ENCODE peak calls at places on chromosomes 3 and 15, in seven cellular contexts. W, T, J, S, H, N and Q are unnamed samples.

GRCh38 chr3:63984391-63984790 is 38.9 kb downstream of the PSMD6 start:
- DNase-seq in T (no peak), H (no peak), S (no peak), J (no peak), W (no peak), N (no peak), Q (no peak)

GRCh38 chr3:10935846-10936631 is 56.5 kb upstream of the SLC6A1 start:
- DNase-seq in T (no peak), H (no peak), S (no peak), J (no peak), N (no peak), W (no peak), Q (no peak)

GRCh38 chr3:146040630-146041029 is 120.4 kb downstream of the PLOD2 start:
- DNase-seq in H (no peak), W (no peak), T (no peak), N (no peak), S (no peak), J (no peak), Q (no peak)

GRCh38 chr15:90261811-90262210 is 3.7 kb upstream of the NGRN start:
- DNase-seq in W (no peak), H (peak), S (no peak), J (peak), N (no peak), T (peak), Q (no peak)

GRCh38 chr3:72210248-72210647 is 425.3 kb upstream of the PROK2 start:
- DNase-seq in T (no peak), H (no peak), S (no peak), J (no peak), W (no peak), N (no peak), Q (no peak)

GRCh38 chr3:181561605-181562031 is 150.1 kb upstream of the SOX2 start:
- DNase-seq in N (no peak), H (no peak), S (no peak), J (no peak), T (no peak), W (no peak), Q (no peak)

GRCh38 chr15:31485911-31486461 is 159.4 kb downstream of the KLF13 start:
- DNase-seq in W (no peak), N (no peak), T (no peak), J (no peak), H (no peak), S (no peak), Q (no peak)

GRCh38 chr3:183857863-183858262 is 26.8 kb downstream of the PARL start:
- DNase-seq in T (no peak), J (no peak), W (no peak), H (no peak), N (no peak), S (no peak), Q (no peak)

GRCh38 chr3:56753206-56753605 is 48.5 kb downstream of the ARHGEF3 start:
- DNase-seq in J (peak), T (peak), W (no peak), N (peak), H (no peak), S (no peak), Q (peak)

GRCh38 chr3:138367912-138368311 is 19.5 kb downstream of the MRAS start:
- DNase-seq in N (no peak), H (peak), J (peak), T (peak), S (no peak), W (no peak), Q (peak)

GRCh38 chr3:55406666-55407425 is 80.3 kb downstream of the WNT5A start:
- DNase-seq in H (peak), N (no peak), S (no peak), J (no peak), T (peak), W (no peak), Q (no peak)

GRCh38 chr3:189664311-189664710 is 33.1 kb downstream of the TP63 start:
- DNase-seq in N (no peak), W (no peak), S (no peak), J (peak), T (peak), H (peak), Q (no peak)

GRCh38 chr15:83062768-83063180 is 4.3 kb downstream of the BTBD1 start:
- DNase-seq in T (no peak), S (no peak), J (no peak), W (no peak), H (no peak), N (peak), Q (no peak)

GRCh38 chr3:194640829-194641228 is 7.6 kb upstream of the TMEM44 start:
- DNase-seq in S (no peak), N (no peak), J (peak), W (no peak), T (peak), H (peak), Q (peak)

GRCh38 chr3:90007786-90008499 is 900.5 kb downstream of the EPHA3 start:
- DNase-seq in J (peak), S (no peak), N (no peak), W (no peak), H (peak), T (peak), Q (no peak)

GRCh38 chr15:62469874-62470688 is 305.0 kb upstream of the C2CD4B start:
- DNase-seq in N (no peak), S (no peak), H (peak), J (peak), W (no peak), T (peak), Q (no peak)

GRCh38 chr3:190442240-190442639 is 7.5 kb downstream of the TMEM207 start:
- DNase-seq in T (no peak), S (no peak), J (no peak), H (no peak), N (no peak), W (no peak), Q (no peak)

GRCh38 chr15:57772223-57772957 is 65.9 kb downstream of the POLR2M start:
- DNase-seq in S (no peak), H (peak), W (no peak), T (peak), J (peak), N (no peak), Q (no peak)

GRCh38 chr3:194091141-194091540 is 44.8 kb upstream of the HES1 start:
- DNase-seq in N (no peak), W (no peak), T (no peak), H (peak), J (peak), S (no peak), Q (no peak)

GRCh38 chr3:184380210-184380626 is 364 bp downstream of the CHRD start:
- DNase-seq in W (no peak), T (no peak), S (no peak), N (peak), J (peak), H (peak), Q (peak)

GRCh38 chr3:47156418-47156817 is 7.5 kb downstream of the SETD2 start:
- DNase-seq in H (no peak), S (no peak), W (no peak), T (no peak), J (no peak), N (no peak), Q (no peak)

GRCh38 chr3:65713016-65713415 is 325.7 kb downstream of the MAGI1 start:
- DNase-seq in N (no peak), W (no peak), J (peak), S (no peak), T (peak), H (peak), Q (no peak)
- TF ChIP-seq CTCF in N (no peak), W (no peak), J (no peak), S (no peak), T (no peak), H (no peak), Q (no peak)

DNA sequence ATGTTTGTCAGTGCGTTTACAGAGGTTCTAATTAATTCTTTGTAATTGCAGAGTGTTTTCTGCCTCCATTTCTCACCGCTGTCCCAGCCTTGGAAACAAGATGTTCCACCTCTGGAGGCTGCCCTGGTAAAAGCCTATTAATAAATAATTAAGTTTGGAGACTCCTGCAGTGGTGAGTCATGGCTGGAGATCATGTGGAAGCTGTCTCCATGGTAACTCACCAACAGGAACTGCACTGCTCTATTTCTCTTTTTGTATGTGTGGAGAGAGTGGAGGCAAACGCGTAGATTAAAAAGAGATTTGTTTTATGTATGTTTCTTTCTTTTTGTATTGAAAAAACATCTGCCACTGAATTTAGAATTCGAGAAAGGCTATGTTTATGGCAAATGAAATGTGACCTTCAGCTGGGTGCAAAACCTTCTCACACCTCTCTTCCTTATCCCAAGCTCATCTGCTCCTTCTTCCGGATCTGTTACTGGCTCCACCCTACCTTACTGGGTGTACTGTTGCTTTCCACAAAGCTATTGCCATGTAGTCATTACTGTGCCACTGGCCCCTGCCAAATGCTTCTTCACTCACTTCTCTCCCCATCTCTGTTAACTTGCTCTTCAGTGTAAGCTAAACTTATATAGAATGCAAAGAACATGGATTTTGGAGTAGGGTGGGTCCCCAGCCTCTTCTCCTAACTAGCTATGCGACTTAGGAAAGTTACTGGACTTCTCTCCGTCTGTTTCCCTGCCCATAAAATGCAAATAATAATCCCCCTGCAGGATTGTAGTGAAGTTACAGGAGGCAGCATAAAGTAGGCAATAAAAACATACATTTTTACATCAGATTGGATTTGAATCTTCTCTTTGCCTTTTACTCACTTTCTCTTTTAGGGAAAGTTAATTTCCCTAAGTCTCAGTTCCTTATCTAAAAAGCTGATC is 778.5 kb downstream of the NTRK3 start:
- DNase-seq in T (peak), S (no peak), W (no peak), H (peak), J (peak), N (no peak), Q (no peak)
- TF ChIP-seq CTCF in T (peak), S (no peak), W (no peak), H (peak), J (peak), N (no peak), Q (no peak)

GRCh38 chr15:40254452-40254851 is 15.6 kb downstream of the PAK6 start:
- DNase-seq in T (no peak), N (no peak), J (no peak), H (no peak), S (no peak), W (no peak), Q (no peak)
- TF ChIP-seq CTCF in T (no peak), N (no peak), J (no peak), H (no peak), S (no peak), W (no peak), Q (no peak)

GRCh38 chr15:39313467-39313866 is 267.4 kb upstream of the THBS1 start:
- DNase-seq in H (no peak), N (no peak), S (no peak), J (no peak), T (no peak), W (no peak), Q (no peak)

GRCh38 chr15:39310633-39311032 is 270.2 kb upstream of the THBS1 start:
- DNase-seq in W (no peak), N (no peak), J (no peak), S (no peak), H (no peak), T (peak), Q (no peak)

GRCh38 chr15:39313881-39314280 is 267.0 kb upstream of the THBS1 start:
- DNase-seq in H (no peak), W (no peak), J (no peak), T (no peak), S (no peak), N (no peak), Q (no peak)

GRCh38 chr15:39315200-39315599 is 265.7 kb upstream of the THBS1 start:
- DNase-seq in J (no peak), N (no peak), S (no peak), W (no peak), H (no peak), T (no peak), Q (no peak)

GRCh38 chr15:39312984-39313383 is 267.9 kb upstream of the THBS1 start:
- DNase-seq in J (peak), H (no peak), W (no peak), N (peak), S (no peak), T (no peak), Q (peak)
- TF ChIP-seq CTCF in J (no peak), H (peak), W (no peak), N (peak), S (no peak), T (peak), Q (no peak)

GRCh38 chr3:186626254-186626847 is 13.5 kb downstream of the AHSG start:
- DNase-seq in T (no peak), S (no peak), H (no peak), N (no peak), W (peak), J (no peak), Q (no peak)
- TF ChIP-seq CTCF in T (no peak), S (no peak), H (no peak), N (no peak), W (no peak), J (no peak), Q (no peak)

GRCh38 chr15:101642361-101642760 is 9.8 kb downstream of the TM2D3 start:
- DNase-seq in S (no peak), W (no peak), H (no peak), T (no peak), N (no peak), J (peak), Q (no peak)
- TF ChIP-seq CTCF in S (no peak), W (no peak), H (peak), T (peak), N (no peak), J (peak), Q (no peak)

GRCh38 chr3:123064914-123065313 is 1.9 kb upstream of the PDIA5 start:
- DNase-seq in N (no peak), J (no peak), W (no peak), T (no peak), H (no peak), S (no peak), Q (peak)
- TF ChIP-seq CTCF in N (no peak), J (no peak), W (no peak), T (no peak), H (no peak), S (no peak), Q (no peak)

GRCh38 chr15:74460298-74460697 is 662 bp downstream of the UBL7 start:
- DNase-seq in S (no peak), H (no peak), N (peak), J (no peak), W (no peak), T (no peak), Q (no peak)

GRCh38 chr15:74463634-74464033 is 2.7 kb upstream of the UBL7 start:
- DNase-seq in W (no peak), N (no peak), S (no peak), H (no peak), T (no peak), J (no peak), Q (no peak)

GRCh38 chr15:74458473-74458872 is 2.5 kb downstream of the UBL7 start:
- DNase-seq in N (no peak), J (no peak), W (no peak), S (no peak), H (no peak), T (no peak), Q (no peak)

GRCh38 chr15:74461847-74462511 is 1.0 kb upstream of the UBL7 start:
- DNase-seq in S (no peak), T (peak), N (no peak), H (no peak), W (no peak), J (no peak), Q (no peak)

GRCh38 chr15:74460903-74461846 is at the start of gene UBL7:
- DNase-seq in S (peak), J (peak), H (peak), T (peak), N (peak), W (no peak), Q (peak)
- TF ChIP-seq CTCF in S (peak), J (peak), H (peak), T (peak), N (no peak), W (peak), Q (no peak)